ENCODE peak calls at places on chromosomes 7 and 10, in nine cellular contexts. One of them, this sample, is unnamed.

GRCh38 chr7:157521061-157521731 is 184.4 kb downstream of the DNAJB6 start:
- DNase-seq in esophagus muscularis mucosa: no peak
- DNase-seq in IMR-90: no peak
- DNase-seq in spleen: peak
- DNase-seq in tibial nerve: no peak
- DNase-seq in sigmoid colon: peak
- DNase-seq in uterus: no peak
- DNase-seq in A549: no peak
- DNase-seq in NB4: no peak
- DNase-seq in this sample: no peak

GRCh38 chr7:43071604-43072003 is 40.8 kb upstream of the HECW1 start:
- DNase-seq in esophagus muscularis mucosa: no peak
- DNase-seq in spleen: no peak
- DNase-seq in tibial nerve: no peak
- DNase-seq in IMR-90: peak
- DNase-seq in NB4: peak
- DNase-seq in sigmoid colon: no peak
- DNase-seq in uterus: no peak
- DNase-seq in A549: no peak
- DNase-seq in this sample: peak

GRCh38 chr7:115198143-115198542 is 276.2 kb downstream of the MDFIC start:
- DNase-seq in spleen: no peak
- DNase-seq in sigmoid colon: no peak
- DNase-seq in tibial nerve: no peak
- DNase-seq in A549: no peak
- DNase-seq in esophagus muscularis mucosa: no peak
- DNase-seq in uterus: no peak
- DNase-seq in IMR-90: peak
- DNase-seq in NB4: no peak
- DNase-seq in this sample: no peak

GRCh38 chr10:132793871-132794849 is 8.2 kb upstream of the NKX6-2 start:
- DNase-seq in A549: no peak
- DNase-seq in NB4: peak
- DNase-seq in sigmoid colon: no peak
- DNase-seq in esophagus muscularis mucosa: no peak
- DNase-seq in tibial nerve: no peak
- DNase-seq in IMR-90: no peak
- DNase-seq in uterus: no peak
- DNase-seq in spleen: no peak
- DNase-seq in this sample: no peak

GRCh38 chr7:4724648-4725013 is 42.5 kb downstream of the FOXK1 start:
- DNase-seq in sigmoid colon: no peak
- DNase-seq in spleen: no peak
- DNase-seq in uterus: peak
- DNase-seq in A549: peak
- DNase-seq in esophagus muscularis mucosa: no peak
- DNase-seq in tibial nerve: no peak
- DNase-seq in IMR-90: peak
- DNase-seq in NB4: peak
- DNase-seq in this sample: no peak

GRCh38 chr7:20310963-20311742 is 19.5 kb upstream of the ITGB8 start:
- DNase-seq in tibial nerve: peak
- DNase-seq in A549: no peak
- DNase-seq in IMR-90: peak
- DNase-seq in uterus: no peak
- DNase-seq in spleen: no peak
- DNase-seq in NB4: peak
- DNase-seq in esophagus muscularis mucosa: no peak
- DNase-seq in sigmoid colon: no peak
- DNase-seq in this sample: peak

GRCh38 chr10:72087969-72088878 is at the start of gene SPOCK2:
- DNase-seq in IMR-90: no peak
- DNase-seq in tibial nerve: no peak
- DNase-seq in spleen: peak
- DNase-seq in sigmoid colon: no peak
- DNase-seq in NB4: peak
- DNase-seq in esophagus muscularis mucosa: no peak
- DNase-seq in A549: no peak
- DNase-seq in uterus: no peak
- DNase-seq in this sample: no peak

GRCh38 chr7:19442016-19442785 is 266.6 kb downstream of the POLR1F start:
- DNase-seq in IMR-90: peak
- DNase-seq in tibial nerve: no peak
- DNase-seq in A549: peak
- DNase-seq in sigmoid colon: no peak
- DNase-seq in uterus: no peak
- DNase-seq in spleen: no peak
- DNase-seq in NB4: peak
- DNase-seq in esophagus muscularis mucosa: no peak
- DNase-seq in this sample: peak

GRCh38 chr10:118734477-118734876 is 20.3 kb downstream of the CACUL1 start:
- DNase-seq in spleen: no peak
- DNase-seq in esophagus muscularis mucosa: no peak
- DNase-seq in sigmoid colon: no peak
- DNase-seq in NB4: no peak
- DNase-seq in tibial nerve: no peak
- DNase-seq in A549: no peak
- DNase-seq in uterus: no peak
- DNase-seq in IMR-90: no peak
- DNase-seq in this sample: peak

GRCh38 chr7:150450491-150450992 is at the start of gene GIMAP8:
- DNase-seq in A549: no peak
- DNase-seq in uterus: no peak
- DNase-seq in tibial nerve: peak
- DNase-seq in NB4: peak
- DNase-seq in spleen: peak
- DNase-seq in esophagus muscularis mucosa: peak
- DNase-seq in sigmoid colon: peak
- DNase-seq in IMR-90: no peak
- DNase-seq in this sample: no peak

GRCh38 chr10:5600908-5601307 is 65.5 kb downstream of the ASB13 start:
- DNase-seq in IMR-90: no peak
- DNase-seq in esophagus muscularis mucosa: no peak
- DNase-seq in A549: no peak
- DNase-seq in sigmoid colon: no peak
- DNase-seq in tibial nerve: no peak
- DNase-seq in spleen: no peak
- DNase-seq in NB4: no peak
- DNase-seq in uterus: no peak
- DNase-seq in this sample: no peak

GRCh38 chr7:88337556-88337955 is 30.9 kb upstream of the STEAP4 start:
- DNase-seq in A549: no peak
- DNase-seq in esophagus muscularis mucosa: no peak
- DNase-seq in uterus: no peak
- DNase-seq in spleen: no peak
- DNase-seq in sigmoid colon: no peak
- DNase-seq in NB4: no peak
- DNase-seq in tibial nerve: no peak
- DNase-seq in IMR-90: peak
- DNase-seq in this sample: no peak

GRCh38 chr10:12614390-12615003 is 265.1 kb downstream of the CAMK1D start:
- DNase-seq in esophagus muscularis mucosa: no peak
- DNase-seq in spleen: no peak
- DNase-seq in sigmoid colon: no peak
- DNase-seq in tibial nerve: no peak
- DNase-seq in IMR-90: no peak
- DNase-seq in uterus: no peak
- DNase-seq in NB4: no peak
- DNase-seq in A549: no peak
- DNase-seq in this sample: no peak

GRCh38 chr10:126950401-126951105 is 45.3 kb downstream of the DOCK1 start:
- DNase-seq in esophagus muscularis mucosa: no peak
- DNase-seq in IMR-90: no peak
- DNase-seq in NB4: no peak
- DNase-seq in uterus: no peak
- DNase-seq in tibial nerve: no peak
- DNase-seq in sigmoid colon: no peak
- DNase-seq in A549: no peak
- DNase-seq in spleen: no peak
- DNase-seq in this sample: no peak

DNA sequence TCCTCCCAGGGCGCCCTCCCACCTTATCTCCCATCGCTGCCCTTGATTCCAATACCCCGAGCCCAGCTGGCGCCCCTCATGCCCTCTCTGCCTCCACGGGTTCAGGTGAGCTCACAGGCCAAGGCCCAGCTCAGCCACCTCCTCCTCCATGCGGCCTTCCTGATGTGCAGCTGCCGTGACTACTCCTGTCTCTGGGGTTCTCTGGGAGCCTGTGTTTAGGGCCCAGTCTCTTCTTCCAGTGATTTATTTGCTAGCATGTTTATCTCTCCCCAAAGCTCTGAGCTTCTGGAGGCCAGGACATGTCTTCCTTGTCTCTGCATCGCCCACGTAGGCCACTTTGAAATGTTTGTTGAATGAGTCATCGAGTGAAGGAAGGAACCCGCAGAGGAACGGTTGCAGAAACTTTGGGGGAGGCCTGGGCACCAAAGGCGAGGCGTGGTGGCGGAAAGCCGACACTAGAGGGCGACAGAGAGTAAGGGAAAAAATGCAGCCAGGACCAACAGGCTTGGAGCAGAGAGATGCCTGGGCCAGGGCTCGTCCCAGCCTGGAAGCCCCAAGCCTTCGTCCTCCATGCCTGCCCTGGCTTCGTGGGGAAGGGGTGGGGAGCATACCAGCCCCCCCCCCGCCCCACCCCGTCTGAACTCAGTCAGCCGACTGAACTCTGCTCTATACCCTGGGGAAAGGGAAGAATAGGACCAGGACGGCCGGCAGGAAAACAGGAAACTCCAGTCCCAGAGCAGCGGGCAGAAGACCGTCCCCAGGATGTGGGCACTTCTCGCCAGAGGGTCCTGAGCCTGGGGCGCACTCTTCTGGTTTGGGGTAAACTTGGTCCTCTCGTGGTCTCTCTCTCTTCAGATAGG is 10.9 kb upstream of the HSPB1 start:
- DNase-seq in IMR-90: peak
- DNase-seq in A549: peak
- DNase-seq in sigmoid colon: peak
- DNase-seq in esophagus muscularis mucosa: peak
- DNase-seq in uterus: peak
- DNase-seq in spleen: peak
- DNase-seq in NB4: peak
- DNase-seq in tibial nerve: peak
- DNase-seq in this sample: peak
- TF ChIP-seq POLR2A in IMR-90: peak
- TF ChIP-seq POLR2A in A549: peak
- TF ChIP-seq POLR2A in sigmoid colon: no peak
- TF ChIP-seq POLR2A in esophagus muscularis mucosa: no peak
- TF ChIP-seq POLR2A in uterus: peak
- TF ChIP-seq POLR2A in spleen: no peak
- TF ChIP-seq POLR2A in NB4: peak
- TF ChIP-seq POLR2A in tibial nerve: peak
- TF ChIP-seq POLR2A in this sample: no peak

GRCh38 chr7:39608278-39608677 is 15.1 kb upstream of the RALA start:
- DNase-seq in spleen: no peak
- DNase-seq in esophagus muscularis mucosa: no peak
- DNase-seq in sigmoid colon: no peak
- DNase-seq in A549: no peak
- DNase-seq in tibial nerve: no peak
- DNase-seq in IMR-90: no peak
- DNase-seq in NB4: no peak
- DNase-seq in uterus: no peak
- DNase-seq in this sample: no peak
- TF ChIP-seq POLR2A in spleen: no peak
- TF ChIP-seq POLR2A in esophagus muscularis mucosa: no peak
- TF ChIP-seq POLR2A in sigmoid colon: no peak
- TF ChIP-seq POLR2A in A549: no peak
- TF ChIP-seq POLR2A in tibial nerve: no peak
- TF ChIP-seq POLR2A in IMR-90: no peak
- TF ChIP-seq POLR2A in NB4: no peak
- TF ChIP-seq POLR2A in uterus: no peak
- TF ChIP-seq POLR2A in this sample: no peak

GRCh38 chr10:83542774-83543291 is 596.5 kb upstream of the GHITM start:
- DNase-seq in IMR-90: no peak
- DNase-seq in tibial nerve: no peak
- DNase-seq in sigmoid colon: no peak
- DNase-seq in A549: no peak
- DNase-seq in spleen: no peak
- DNase-seq in NB4: no peak
- DNase-seq in esophagus muscularis mucosa: no peak
- DNase-seq in uterus: no peak
- DNase-seq in this sample: no peak

GRCh38 chr10:83541096-83541495 is 598.2 kb upstream of the GHITM start:
- DNase-seq in uterus: no peak
- DNase-seq in sigmoid colon: no peak
- DNase-seq in esophagus muscularis mucosa: no peak
- DNase-seq in IMR-90: no peak
- DNase-seq in NB4: no peak
- DNase-seq in tibial nerve: no peak
- DNase-seq in A549: no peak
- DNase-seq in spleen: no peak
- DNase-seq in this sample: no peak

GRCh38 chr10:83544049-83544448 is 595.3 kb upstream of the GHITM start:
- DNase-seq in esophagus muscularis mucosa: no peak
- DNase-seq in IMR-90: no peak
- DNase-seq in A549: no peak
- DNase-seq in spleen: no peak
- DNase-seq in NB4: no peak
- DNase-seq in tibial nerve: no peak
- DNase-seq in sigmoid colon: no peak
- DNase-seq in uterus: no peak
- DNase-seq in this sample: no peak

GRCh38 chr10:83545901-83546391 is 593.4 kb upstream of the GHITM start:
- DNase-seq in spleen: no peak
- DNase-seq in uterus: no peak
- DNase-seq in esophagus muscularis mucosa: no peak
- DNase-seq in A549: no peak
- DNase-seq in sigmoid colon: no peak
- DNase-seq in NB4: no peak
- DNase-seq in IMR-90: no peak
- DNase-seq in tibial nerve: no peak
- DNase-seq in this sample: no peak
- TF ChIP-seq POLR2A in spleen: no peak
- TF ChIP-seq POLR2A in uterus: no peak
- TF ChIP-seq POLR2A in esophagus muscularis mucosa: no peak
- TF ChIP-seq POLR2A in A549: no peak
- TF ChIP-seq POLR2A in sigmoid colon: no peak
- TF ChIP-seq POLR2A in NB4: no peak
- TF ChIP-seq POLR2A in IMR-90: no peak
- TF ChIP-seq POLR2A in tibial nerve: no peak
- TF ChIP-seq POLR2A in this sample: no peak

DNA sequence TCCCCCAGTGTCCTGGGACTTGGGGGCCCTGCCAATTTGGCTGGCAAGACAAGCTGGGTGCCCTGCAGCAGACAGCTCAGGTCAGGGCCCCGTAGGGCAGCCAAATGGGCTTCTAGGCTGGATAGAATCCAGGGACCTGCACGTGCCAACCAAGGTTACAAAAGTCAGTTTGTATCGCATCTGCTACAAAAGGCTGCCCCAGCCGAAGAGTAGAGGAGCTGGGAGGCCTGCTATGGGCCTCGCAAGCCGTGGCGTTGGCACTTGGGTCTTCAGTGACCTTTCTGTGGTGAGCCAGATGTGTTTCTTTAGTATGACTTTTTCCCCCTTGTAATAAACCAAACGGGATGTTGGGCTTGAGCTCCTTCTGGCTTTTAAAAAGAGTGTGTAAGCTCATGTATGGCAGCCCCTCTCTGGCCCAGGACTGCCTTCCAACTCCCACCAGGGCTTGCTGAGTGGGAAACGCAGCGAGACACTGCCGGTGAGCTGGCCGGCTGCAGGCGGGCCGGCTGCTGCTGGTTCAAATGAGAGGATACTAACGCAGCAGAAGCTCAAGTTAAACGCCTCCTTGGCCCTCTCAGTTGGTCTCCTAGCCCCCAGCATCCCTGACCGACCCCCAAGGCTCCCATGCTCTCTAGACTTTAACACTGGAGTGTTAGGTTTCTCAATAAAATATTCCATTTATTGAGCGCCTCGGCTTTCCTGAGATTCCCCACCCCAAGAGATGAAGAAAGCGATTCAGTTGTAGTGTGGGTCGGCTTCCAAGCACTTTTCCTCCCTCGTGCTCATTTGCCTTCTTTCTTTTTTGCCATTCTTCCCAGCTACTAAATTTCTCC is 3.1 kb upstream of the HOXA10 start:
- DNase-seq in sigmoid colon: peak
- DNase-seq in A549: no peak
- DNase-seq in esophagus muscularis mucosa: no peak
- DNase-seq in uterus: peak
- DNase-seq in tibial nerve: no peak
- DNase-seq in IMR-90: no peak
- DNase-seq in spleen: peak
- DNase-seq in NB4: no peak
- DNase-seq in this sample: no peak
- TF ChIP-seq POLR2A in sigmoid colon: peak
- TF ChIP-seq POLR2A in A549: no peak
- TF ChIP-seq POLR2A in esophagus muscularis mucosa: no peak
- TF ChIP-seq POLR2A in uterus: no peak
- TF ChIP-seq POLR2A in tibial nerve: no peak
- TF ChIP-seq POLR2A in IMR-90: no peak
- TF ChIP-seq POLR2A in spleen: no peak
- TF ChIP-seq POLR2A in NB4: no peak
- TF ChIP-seq POLR2A in this sample: no peak